ENCODE peak calls at places on chromosomes 4 and X, in four cellular contexts. M, V, L and U are unnamed samples.

GRCh38 chr4:75973770-75974169 is 17.0 kb downstream of the SDAD1 start:
- DNase-seq in L (no peak), V (no peak), M (no peak), U (no peak)

GRCh38 chr4:17814140-17814539 is 3.4 kb downstream of the NCAPG start:
- DNase-seq in V (no peak), M (peak), L (no peak), U (peak)

GRCh38 chr4:119314356-119314755 is 7.6 kb downstream of the FABP2 start:
- DNase-seq in M (peak), L (no peak), V (no peak), U (peak)

GRCh38 chrX:147376601-147377387 is 534.9 kb upstream of the FMR1 start:
- DNase-seq in M (no peak), L (no peak), V (no peak), U (no peak)

GRCh38 chr4:84691170-84691691 is 108.3 kb downstream of the CDS1 start:
- DNase-seq in V (no peak), M (peak), L (no peak), U (peak)

GRCh38 chr4:152189451-152190179 is 346.3 kb downstream of the FBXW7 start:
- DNase-seq in L (no peak), V (no peak), M (no peak), U (no peak)

GRCh38 chrX:129647588-129648410 is 7.0 kb downstream of the APLN start:
- DNase-seq in M (no peak), L (no peak), V (no peak), U (no peak)

GRCh38 chrX:41184312-41184711 is 99.1 kb downstream of the USP9X start:
- DNase-seq in V (no peak), L (no peak), M (no peak), U (no peak)

GRCh38 chrX:65689377-65689776 is 21.9 kb downstream of the MSN start:
- DNase-seq in L (no peak), V (no peak), M (no peak), U (no peak)

GRCh38 chrX:139112432-139112831 is 400.9 kb upstream of the FGF13 start:
- DNase-seq in V (no peak), L (peak), M (peak), U (peak)

GRCh38 chr4:106366026-106366425 is 2.6 kb downstream of the GIMD1 start:
- DNase-seq in L (no peak), V (no peak), M (peak), U (peak)

GRCh38 chr4:77418333-77418732 is 187.3 kb upstream of the CXCL13 start:
- DNase-seq in V (no peak), M (no peak), L (no peak), U (peak)

GRCh38 chrX:55489315-55490009 is at the start of gene USP51:
- DNase-seq in M (no peak), L (peak), V (peak), U (peak)

GRCh38 chr4:57116245-57116644 is 6.1 kb upstream of the IGFBP7 start:
- DNase-seq in L (no peak), M (no peak), V (no peak), U (no peak)

GRCh38 chrX:129984196-129984962 is 1.9 kb downstream of the BCORL1 start:
- DNase-seq in L (peak), V (peak), M (no peak), U (peak)

GRCh38 chr4:77538144-77538543 is 67.5 kb upstream of the CXCL13 start:
- DNase-seq in V (no peak), M (peak), L (no peak), U (peak)

GRCh38 chr4:30269850-30270249 is 450.3 kb upstream of the PCDH7 start:
- DNase-seq in L (no peak), V (no peak), M (no peak), U (no peak)
- TF ChIP-seq CTCF in L (no peak), V (no peak), M (peak), U (no peak)

GRCh38 chr4:26819026-26819425 is 41.6 kb upstream of the STIM2 start:
- DNase-seq in M (no peak), V (no peak), L (no peak), U (no peak)
- H3K4me3 ChIP-seq in M (no peak), V (no peak), L (no peak), U (no peak)

GRCh38 chrX:38664285-38664684 is 102.9 kb downstream of the TSPAN7 start:
- DNase-seq in V (no peak), M (peak), L (no peak), U (peak)
- TF ChIP-seq CTCF in V (peak), M (peak), L (peak), U (peak)

DNA sequence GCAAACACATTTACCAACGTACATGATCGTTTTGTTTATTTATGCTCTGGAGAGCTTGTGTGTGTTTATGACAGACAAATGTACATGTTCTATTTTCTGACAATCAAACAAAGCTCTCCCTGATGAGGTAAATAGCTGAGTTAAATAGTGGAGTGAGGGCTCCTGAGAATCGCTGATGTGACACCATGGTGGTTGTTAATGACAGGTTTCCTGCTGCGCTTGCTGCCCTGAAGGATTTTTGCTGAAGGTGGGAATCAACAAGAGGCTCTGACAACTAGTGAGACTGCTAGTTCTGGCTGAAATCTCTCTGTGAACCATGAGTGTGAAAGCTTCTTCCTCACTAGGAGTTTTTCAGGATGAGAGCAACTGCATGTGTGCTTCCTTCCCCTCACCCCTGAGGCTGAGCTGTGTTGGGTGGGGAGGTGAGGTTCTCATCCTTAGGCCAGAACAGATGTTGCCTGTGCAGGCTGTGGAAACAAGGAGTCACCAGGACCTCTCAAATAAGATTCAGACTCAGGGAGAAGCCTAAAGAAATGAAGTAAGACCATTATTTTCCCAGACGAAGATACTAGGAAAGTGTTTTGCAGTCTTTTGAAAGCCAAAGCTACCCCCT is 173.5 kb upstream of the JADE1 start:
- DNase-seq in L (no peak), M (peak), V (no peak), U (peak)
- H3K4me3 ChIP-seq in L (peak), M (no peak), V (no peak), U (no peak)

GRCh38 chr4:2930135-2930805 is 32.9 kb downstream of the NOP14 start:
- DNase-seq in V (peak), M (no peak), L (no peak), U (no peak)
- TF ChIP-seq CTCF in V (no peak), M (no peak), L (no peak), U (no peak)